ENCODE peak calls at places on chromosomes 1 and 21, in six cellular contexts. R is iris pigment epithelial cell, X is endothelial cell, D is ureter, C is cardiac fibroblast, L is brain microvascular endothelial cell. E is an unnamed sample.
A peak's percentile ranks its signal among the peaks of the same experiment; 100 is the strongest.

GRCh38 chr21:41673596-41674335 is 93.1 kb downstream of the RIPK4 start:
- DNase-seq in R (no peak), X (no peak), D (no peak), C (no peak), L (no peak), E (no peak)

GRCh38 chr1:219210067-219210466 is 36.4 kb downstream of the LYPLAL1 start:
- DNase-seq in R (peak; percentile 44), X (no peak), D (no peak), C (no peak), L (no peak), E (no peak)

GRCh38 chr1:91884459-91885290 is 1.3 kb downstream of the TGFBR3 start:
- DNase-seq in R (peak; percentile 28), X (peak; percentile 34), D (no peak), C (no peak), L (no peak), E (peak; percentile 35)

GRCh38 chr1:48916121-48917069 is 139.7 kb upstream of the BEND5 start:
- DNase-seq in R (peak; percentile 31), X (peak; percentile 38), D (no peak), C (peak; percentile 64), L (peak; percentile 20), E (peak; percentile 12)

GRCh38 chr1:24929876-24930702 is at the start of gene RUNX3:
- DNase-seq in R (no peak), X (no peak), D (peak; percentile 66), C (no peak), L (no peak), E (no peak)

GRCh38 chr1:48870596-48870995 is 93.9 kb upstream of the BEND5 start:
- DNase-seq in R (peak; percentile 17), X (no peak), D (no peak), C (peak; percentile 40), L (no peak), E (no peak)

GRCh38 chr21:36105327-36105842 is 29.5 kb upstream of the CBR3 start:
- DNase-seq in R (no peak), X (no peak), D (no peak), C (no peak), L (no peak), E (no peak)

GRCh38 chr1:97593192-97593591 is 327.6 kb downstream of the DPYD start:
- DNase-seq in R (no peak), X (no peak), D (no peak), C (no peak), L (no peak), E (no peak)

GRCh38 chr1:168469690-168470089 is 74.1 kb downstream of the XCL2 start:
- DNase-seq in R (peak; percentile 61), X (no peak), D (peak; percentile 54), C (peak; percentile 60), L (peak; percentile 66), E (peak; percentile 69)

GRCh38 chr1:33237579-33237978 is 18.7 kb upstream of the ZNF362 start:
- DNase-seq in R (no peak), X (no peak), D (no peak), C (no peak), L (no peak), E (no peak)

GRCh38 chr1:6634278-6635052 is 9.8 kb downstream of the THAP3 start:
- DNase-seq in R (peak; percentile 39), X (peak; percentile 56), D (peak; percentile 69), C (peak; percentile 37), L (peak; percentile 11), E (peak; percentile 48)

E was measured in fibroblast of villous mesenchyme.